ENCODE peak calls at places on chromosomes 1 and 21, in six cellular contexts. N, C, L, X, Z and J are unnamed samples.

GRCh38 chr1:3176820-3177219 is 107.8 kb downstream of the PRDM16 start:
- DNase-seq in N (no peak), C (no peak), L (no peak), X (no peak), Z (no peak), J (no peak)

GRCh38 chr1:108816049-108816882 is 40.6 kb downstream of the AKNAD1 start:
- DNase-seq in N (peak), C (peak), L (no peak), X (peak), Z (no peak), J (peak)

GRCh38 chr1:223702735-223703667 is 9.3 kb upstream of the CAPN2 start:
- DNase-seq in N (peak), C (no peak), L (no peak), X (peak), Z (no peak), J (no peak)

GRCh38 chr1:17192394-17193221 is 12.3 kb upstream of the PADI1 start:
- DNase-seq in N (peak), C (no peak), L (no peak), X (no peak), Z (no peak), J (no peak)

GRCh38 chr1:77661696-77662095 is 20.8 kb downstream of the ZZZ3 start:
- DNase-seq in N (no peak), C (no peak), L (no peak), X (no peak), Z (no peak), J (no peak)

GRCh38 chr1:44251989-44252625 is 38.8 kb downstream of the DMAP1 start:
- DNase-seq in N (no peak), C (peak), L (no peak), X (no peak), Z (no peak), J (no peak)

GRCh38 chr1:112514901-112515300 is 6.1 kb downstream of the WNT2B start:
- DNase-seq in N (no peak), C (no peak), L (no peak), X (no peak), Z (no peak), J (no peak)

GRCh38 chr21:36260030-36260787 is 59.8 kb upstream of the MORC3 start:
- DNase-seq in N (no peak), C (peak), L (peak), X (peak), Z (peak), J (peak)

GRCh38 chr1:169321539-169321938 is 46.1 kb downstream of the NME7 start:
- DNase-seq in N (no peak), C (no peak), L (no peak), X (peak), Z (no peak), J (no peak)

GRCh38 chr1:220680085-220680687 is 10.0 kb upstream of the C1orf115 start:
- DNase-seq in N (no peak), C (peak), L (peak), X (peak), Z (peak), J (no peak)

GRCh38 chr1:230271396-230272035 is 154.6 kb downstream of the PGBD5 start:
- DNase-seq in N (no peak), C (no peak), L (no peak), X (no peak), Z (no peak), J (peak)

GRCh38 chr1:56156937-56157336 is 422.4 kb downstream of the PLPP3 start:
- DNase-seq in N (no peak), C (no peak), L (no peak), X (no peak), Z (peak), J (no peak)

GRCh38 chr1:92881391-92881790 is 49.6 kb downstream of the RPL5 start:
- DNase-seq in N (no peak), C (no peak), L (no peak), X (no peak), Z (no peak), J (no peak)

GRCh38 chr1:160637821-160638539 is 8.9 kb downstream of the SLAMF1 start:
- DNase-seq in N (no peak), C (no peak), L (peak), X (no peak), Z (no peak), J (no peak)

GRCh38 chr21:44791993-44792392 is 9.6 kb downstream of the UBE2G2 start:
- DNase-seq in N (no peak), C (no peak), L (no peak), X (no peak), Z (no peak), J (no peak)

GRCh38 chr1:152190589-152190988 is 31.6 kb upstream of the RPTN start:
- DNase-seq in N (no peak), C (no peak), L (no peak), X (peak), Z (no peak), J (no peak)

GRCh38 chr1:23478896-23479790 is 4.8 kb downstream of the ASAP3 start:
- DNase-seq in N (peak), C (no peak), L (no peak), X (peak), Z (no peak), J (peak)

GRCh38 chr1:89692601-89693503 is 59.9 kb downstream of the LRRC8C start:
- DNase-seq in N (no peak), C (no peak), L (no peak), X (peak), Z (no peak), J (no peak)

GRCh38 chr1:22263359-22263758 is 120.5 kb upstream of the WNT4 start:
- DNase-seq in N (no peak), C (no peak), L (no peak), X (no peak), Z (no peak), J (no peak)

GRCh38 chr1:26234644-26235384 is 814 bp downstream of the CEP85 start:
- DNase-seq in N (no peak), C (no peak), L (peak), X (peak), Z (no peak), J (no peak)

GRCh38 chr21:46150491-46151121 is 4.8 kb downstream of the FTCD start:
- DNase-seq in N (peak), C (no peak), L (no peak), X (no peak), Z (no peak), J (no peak)

GRCh38 chr1:112672842-112673241 is 1.6 kb upstream of the MOV10 start:
- DNase-seq in N (no peak), C (no peak), L (no peak), X (no peak), Z (no peak), J (no peak)

GRCh38 chr1:96366516-96366915 is 355.1 kb upstream of the PTBP2 start:
- DNase-seq in N (no peak), C (no peak), L (no peak), X (no peak), Z (no peak), J (no peak)

GRCh38 chr1:238752332-238752731 is 634.0 kb upstream of the CHRM3 start:
- DNase-seq in N (no peak), C (no peak), L (no peak), X (no peak), Z (no peak), J (no peak)

GRCh38 chr1:169312084-169312954 is 55.3 kb downstream of the NME7 start:
- DNase-seq in N (no peak), C (no peak), L (peak), X (peak), Z (no peak), J (no peak)

GRCh38 chr1:19353596-19353995 is 41.5 kb downstream of the SLC66A1 start:
- DNase-seq in N (no peak), C (no peak), L (no peak), X (no peak), Z (peak), J (no peak)

GRCh38 chr1:34684246-34684645 is 70.6 kb upstream of the GJB5 start:
- DNase-seq in N (no peak), C (no peak), L (peak), X (no peak), Z (no peak), J (no peak)

GRCh38 chr1:69929278-69930057 is 275.9 kb downstream of the LRRC40 start:
- DNase-seq in N (no peak), C (no peak), L (no peak), X (peak), Z (no peak), J (no peak)

GRCh38 chr21:33334824-33335223 is 10.1 kb downstream of the IFNAR1 start:
- DNase-seq in N (no peak), C (no peak), L (no peak), X (no peak), Z (no peak), J (no peak)

GRCh38 chr1:21913258-21913657 is 23.9 kb downstream of the HSPG2 start:
- DNase-seq in N (no peak), C (no peak), L (no peak), X (no peak), Z (no peak), J (no peak)

GRCh38 chr1:14926214-14926613 is 227.3 kb upstream of the TMEM51 start:
- DNase-seq in N (no peak), C (no peak), L (no peak), X (no peak), Z (no peak), J (no peak)

GRCh38 chr1:50522943-50523342 is 99.7 kb upstream of the DMRTA2 start:
- DNase-seq in N (no peak), C (no peak), L (no peak), X (no peak), Z (no peak), J (no peak)

GRCh38 chr1:182664281-182664680 is 20.1 kb downstream of the RGS8 start:
- DNase-seq in N (no peak), C (peak), L (no peak), X (no peak), Z (no peak), J (no peak)

GRCh38 chr1:84995484-84996334 is 1.2 kb downstream of the MCOLN2 start:
- DNase-seq in N (no peak), C (no peak), L (no peak), X (peak), Z (no peak), J (no peak)

GRCh38 chr1:185719021-185719420 is 15.2 kb upstream of the HMCN1 start:
- DNase-seq in N (peak), C (no peak), L (no peak), X (peak), Z (no peak), J (no peak)

GRCh38 chr21:45865106-45865835 is 116.3 kb upstream of the COL6A1 start:
- DNase-seq in N (peak), C (no peak), L (no peak), X (peak), Z (no peak), J (no peak)